ENCODE peak calls at places on chromosomes 4 and X, in eight cellular contexts. C is H9, U is HepG2, M is HCT116, S is endodermal cell, T is colonic mucosa, W is IMR-90, Z is neural progenitor cell. I is an unnamed sample.

GRCh38 chr4:26476545-26476944 is 13.7 kb downstream of the CCKAR start:
- DNase-seq in S (no peak), M (no peak), W (no peak), U (no peak), T (no peak), C (no peak), Z (no peak), I (no peak)

GRCh38 chr4:10917475-10918103 is 233.0 kb upstream of the CLNK start:
- DNase-seq in W (no peak), M (no peak), C (no peak), U (no peak), Z (no peak), T (peak; percentile 61), S (no peak), I (no peak)

GRCh38 chr4:21948347-21949072 is at the start of gene KCNIP4:
- DNase-seq in T (no peak), M (no peak), U (no peak), W (no peak), S (peak; percentile 86), C (peak; percentile 64), Z (peak; percentile 83), I (no peak)

GRCh38 chr4:83216856-83217683 is 67.5 kb downstream of the COQ2 start:
- DNase-seq in M (no peak), S (no peak), W (no peak), U (no peak), Z (no peak), T (no peak), C (no peak), I (no peak)

GRCh38 chr4:100287569-100287968 is 97.3 kb upstream of the DDIT4L start:
- DNase-seq in W (no peak), U (no peak), S (no peak), M (no peak), T (no peak), Z (no peak), C (no peak), I (no peak)

GRCh38 chr4:74768857-74769525 is 25.3 kb downstream of the BTC start:
- DNase-seq in U (peak; percentile 32), S (no peak), T (peak; percentile 35), Z (no peak), M (peak; percentile 92), C (no peak), W (peak; percentile 9), I (peak; percentile 89)

GRCh38 chrX:12080265-12080664 is 58.0 kb upstream of the FRMPD4 start:
- DNase-seq in C (peak; percentile 26), Z (peak; percentile 52), T (no peak), S (no peak), W (peak; percentile 55), U (peak; percentile 2), M (no peak), I (peak; percentile 71)

GRCh38 chr4:90027565-90027964 is 99.6 kb upstream of the CCSER1 start:
- DNase-seq in C (no peak), S (no peak), U (no peak), Z (no peak), M (no peak), T (no peak), W (no peak), I (no peak)

GRCh38 chr4:95155759-95156451 is 392.9 kb downstream of the UNC5C start:
- DNase-seq in T (no peak), M (peak; percentile 22), Z (peak; percentile 42), U (peak; percentile 13), S (no peak), C (no peak), W (peak; percentile 41), I (peak; percentile 54)

GRCh38 chrX:47661539-47661938 is 2.6 kb upstream of the UXT start:
- DNase-seq in Z (no peak), W (no peak), T (no peak), U (no peak), S (no peak), M (no peak), C (no peak), I (no peak)

GRCh38 chr4:110916505-110916904 is 293.6 kb upstream of the PITX2 start:
- DNase-seq in U (no peak), S (no peak), Z (no peak), M (no peak), W (no peak), C (no peak), T (no peak), I (no peak)

GRCh38 chrX:18129694-18130093 is 91.0 kb downstream of the BEND2 start:
- DNase-seq in S (peak; percentile 32), C (no peak), U (no peak), M (no peak), T (no peak), W (no peak), Z (no peak), I (peak; percentile 10)

GRCh38 chrX:34884693-34885277 is 57.8 kb upstream of the FAM47B start:
- DNase-seq in T (no peak), C (no peak), U (no peak), S (no peak), M (no peak), W (peak; percentile 88), Z (no peak), I (peak; percentile 71)

GRCh38 chr4:169270156-169270809 is 473 bp downstream of the SH3RF1 start:
- DNase-seq in C (peak; percentile 53), U (no peak), T (peak; percentile 63), S (peak; percentile 84), Z (peak; percentile 71), W (no peak), M (no peak), I (peak; percentile 48)

GRCh38 chr4:70277121-70277520 is 34.7 kb downstream of the CSN3 start:
- DNase-seq in M (no peak), T (no peak), Z (no peak), W (no peak), U (no peak), S (no peak), C (no peak), I (no peak)

GRCh38 chrX:133985164-133986007 is at the start of gene GPC3:
- DNase-seq in S (peak; percentile 90), T (peak; percentile 32), W (peak; percentile 0), U (peak; percentile 73), M (no peak), Z (peak; percentile 87), C (peak; percentile 83), I (no peak)

GRCh38 chrX:2609431-2610238 is 81.5 kb upstream of the CD99 start:
- DNase-seq in Z (peak; percentile 44), U (no peak), S (peak; percentile 73), C (no peak), W (peak; percentile 17), M (no peak), T (peak; percentile 36), I (peak; percentile 16)

GRCh38 chr4:8331567-8331955 is 62.0 kb downstream of the HTRA3 start:
- DNase-seq in S (no peak), C (no peak), Z (no peak), W (no peak), T (no peak), U (no peak), M (no peak), I (no peak)

GRCh38 chrX:129980540-129981206 is 1.8 kb upstream of the BCORL1 start:
- DNase-seq in U (peak; percentile 25), Z (peak; percentile 75), W (no peak), M (no peak), C (peak; percentile 59), S (peak; percentile 81), T (peak; percentile 71), I (peak; percentile 15)

GRCh38 chr4:94826206-94826605 is 68.5 kb downstream of the BMPR1B start:
- DNase-seq in U (no peak), T (no peak), C (no peak), S (no peak), Z (no peak), M (no peak), W (no peak), I (no peak)

GRCh38 chr4:95050980-95051688 is 293.4 kb downstream of the BMPR1B start:
- DNase-seq in C (peak; percentile 39), M (no peak), W (no peak), U (no peak), S (peak; percentile 61), T (no peak), Z (peak; percentile 78), I (no peak)

GRCh38 chr4:118848901-118849300 is 13.0 kb upstream of the SEC24D start:
- DNase-seq in Z (no peak), M (no peak), W (no peak), U (no peak), T (no peak), S (no peak), C (no peak), I (no peak)
- H3K9ac ChIP-seq in Z (no peak overlapping the region), M (no peak overlapping the region), W (no peak overlapping the region), U (no peak overlapping the region), T (no peak overlapping the region), S (no peak overlapping the region), C (no peak overlapping the region), I (no peak overlapping the region)

GRCh38 chr4:6134612-6135220 is 65.6 kb downstream of the JAKMIP1 start:
- DNase-seq in T (no peak), W (no peak), M (peak; percentile 51), S (no peak), C (peak; percentile 51), U (peak; percentile 48), Z (no peak), I (peak; percentile 32)
- TF ChIP-seq CTCF in T (no peak), W (no peak), M (peak; percentile 69), S (peak; percentile 35), C (peak; percentile 60), U (peak; percentile 60), Z (peak; percentile 33), I (peak; percentile 58)

DNA sequence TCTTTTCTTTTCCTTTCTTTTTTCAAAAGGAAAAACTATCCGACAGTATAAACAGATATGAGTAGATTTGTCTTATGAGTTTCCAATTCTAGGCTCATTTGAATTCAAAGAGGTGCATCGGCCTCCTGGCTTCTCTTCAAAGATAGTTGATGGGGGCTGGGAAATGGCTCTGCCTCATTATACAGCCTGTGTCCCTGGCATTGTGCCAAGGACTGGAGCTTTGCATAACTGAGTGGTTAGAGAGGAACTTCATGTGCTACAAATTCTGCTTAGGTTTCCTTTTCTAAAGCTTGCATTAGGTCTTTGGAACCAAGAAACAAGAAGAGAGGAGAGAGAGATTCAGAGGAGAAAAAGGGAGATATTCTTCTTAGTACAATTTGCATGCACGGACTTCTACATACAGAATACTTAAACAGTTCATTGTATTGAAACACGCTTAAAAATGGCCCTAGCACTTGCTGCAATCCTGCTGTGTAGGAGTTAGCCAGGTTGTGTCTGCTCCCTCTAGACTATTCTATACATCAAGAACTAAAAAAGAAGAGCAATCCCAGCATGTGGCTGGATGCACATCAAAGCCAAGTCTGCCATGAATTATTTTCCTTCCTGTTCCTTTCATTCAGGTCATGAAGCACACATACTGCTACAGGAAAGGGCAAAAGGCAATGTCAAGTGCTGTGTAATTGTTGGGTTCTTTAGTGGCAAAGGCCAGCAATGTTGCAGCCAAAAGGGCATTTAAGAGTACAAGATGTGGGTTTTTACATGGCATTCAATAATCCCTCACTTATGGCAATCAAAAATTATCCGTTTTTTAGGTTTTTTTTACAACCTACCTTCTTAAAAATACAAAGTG is 70.9 kb downstream of the INTS12 start:
- DNase-seq in C (no peak), M (no peak), T (peak; percentile 70), S (no peak), Z (peak; percentile 34), W (peak; percentile 3), U (peak; percentile 4), I (no peak)
- H3K27ac ChIP-seq in C (no peak overlapping the region), M (no peak overlapping the region), T (no peak overlapping the region), S (peak overlapping the region; percentile 61), Z (no peak overlapping the region), W (no peak overlapping the region), U (no peak overlapping the region), I (no peak overlapping the region)

DNA sequence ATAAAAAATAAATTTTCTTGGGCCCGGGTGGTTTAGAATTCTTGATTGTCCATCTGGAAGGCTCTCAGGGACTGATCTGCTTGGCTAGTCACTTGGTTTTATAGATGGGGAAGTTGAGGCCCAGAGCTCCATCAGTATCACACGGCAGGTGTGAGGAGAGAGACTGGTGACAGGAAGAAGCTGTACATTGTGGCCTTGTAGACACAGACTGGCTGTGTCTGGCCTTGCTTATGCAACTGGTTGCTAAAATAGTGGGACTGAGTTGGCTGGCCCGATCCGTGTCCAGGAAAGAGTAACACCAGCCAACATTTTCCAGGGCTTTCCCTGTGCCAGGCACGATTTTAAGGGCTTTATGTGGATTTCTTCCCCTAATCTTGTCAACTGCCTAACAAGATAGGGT is 2.8 kb downstream of the TBC1D14 start:
- DNase-seq in C (no peak), W (no peak), T (no peak), U (no peak), Z (no peak), M (no peak), S (no peak), I (no peak)
- H3K9ac ChIP-seq in C (no peak overlapping the region), W (no peak overlapping the region), T (no peak overlapping the region), U (no peak overlapping the region), Z (no peak overlapping the region), M (no peak overlapping the region), S (no peak overlapping the region), I (no peak overlapping the region)

I was measured in PC-3.